ENCODE peak calls at places on chromosomes 7 and 10, in nine cellular contexts. K, Q, R, J, C, U, O, L and D are unnamed samples.

GRCh38 chr7:116380030-116380429 is 119.5 kb upstream of the CAV2 start:
- DNase-seq in U (no peak), O (no peak), Q (no peak), L (no peak), C (no peak), R (no peak), J (no peak), K (no peak), D (no peak)

GRCh38 chr10:6912424-6912823 is 332.3 kb upstream of the PRKCQ start:
- DNase-seq in L (no peak), U (no peak), Q (no peak), K (no peak), R (peak), C (no peak), J (no peak), O (no peak), D (no peak)

GRCh38 chr7:32588657-32589056 is 93.4 kb downstream of the AVL9 start:
- DNase-seq in L (no peak), K (no peak), Q (no peak), C (no peak), J (no peak), O (peak), U (no peak), R (no peak), D (no peak)

GRCh38 chr7:37018954-37019353 is 294.7 kb upstream of the AOAH start:
- DNase-seq in R (no peak), L (no peak), J (no peak), O (no peak), Q (no peak), C (no peak), K (no peak), U (no peak), D (no peak)

GRCh38 chr7:117061751-117062150 is 108.5 kb downstream of the ST7 start:
- DNase-seq in K (no peak), U (no peak), R (no peak), L (no peak), Q (no peak), J (no peak), C (no peak), O (no peak), D (no peak)

GRCh38 chr10:2043379-2043778 is 306.1 kb upstream of the ADARB2 start:
- DNase-seq in C (no peak), L (no peak), U (no peak), O (no peak), Q (no peak), J (no peak), K (no peak), R (no peak), D (no peak)

GRCh38 chr10:50990568-50991495 is 83.5 kb upstream of the PRKG1 start:
- DNase-seq in C (peak), K (peak), Q (peak), R (no peak), J (peak), O (peak), L (no peak), U (peak), D (peak)

GRCh38 chr7:36441344-36442022 is 51.8 kb downstream of the ANLN start:
- DNase-seq in J (no peak), C (no peak), L (no peak), K (no peak), U (no peak), R (no peak), Q (no peak), O (no peak), D (no peak)

GRCh38 chr7:122262246-122262645 is 42.3 kb downstream of the FEZF1 start:
- DNase-seq in Q (no peak), O (no peak), C (no peak), J (no peak), K (no peak), L (no peak), R (no peak), U (no peak), D (no peak)

GRCh38 chr10:71972746-71973695 is 8.8 kb downstream of the CHST3 start:
- DNase-seq in J (no peak), C (no peak), K (no peak), L (no peak), Q (no peak), O (peak), R (no peak), U (no peak), D (no peak)

GRCh38 chr10:58662314-58662713 is 149.6 kb downstream of the BICC1 start:
- DNase-seq in U (no peak), C (no peak), K (no peak), R (no peak), Q (no peak), J (no peak), L (no peak), O (no peak), D (no peak)

GRCh38 chr10:30750971-30751677 is 121.6 kb upstream of the LYZL2 start:
- DNase-seq in U (no peak), K (no peak), O (peak), Q (no peak), L (no peak), R (peak), J (no peak), C (no peak), D (no peak)

GRCh38 chr7:139567647-139568345 is 44.3 kb downstream of the CLEC2L start:
- DNase-seq in J (no peak), O (no peak), R (no peak), L (no peak), Q (no peak), U (no peak), K (no peak), C (no peak), D (no peak)

GRCh38 chr7:43204081-43204480 is 91.6 kb downstream of the HECW1 start:
- DNase-seq in L (no peak), U (no peak), Q (no peak), K (no peak), J (no peak), C (no peak), O (no peak), R (no peak), D (no peak)

GRCh38 chr7:141158562-141158961 is 84.7 kb downstream of the TMEM178B start:
- DNase-seq in L (no peak), O (no peak), K (no peak), Q (no peak), C (no peak), J (peak), U (no peak), R (peak), D (no peak)

GRCh38 chr10:133087679-133088523 is at the start of gene ADGRA1:
- DNase-seq in O (no peak), J (no peak), Q (no peak), K (peak), R (no peak), U (no peak), L (no peak), C (no peak), D (peak)

GRCh38 chr7:131111081-131111576 is 216.5 kb upstream of the MKLN1 start:
- DNase-seq in U (peak), R (peak), Q (no peak), C (no peak), K (no peak), L (no peak), O (no peak), J (no peak), D (no peak)

GRCh38 chr10:117311261-117311660 is 64.0 kb downstream of the PDZD8 start:
- DNase-seq in J (no peak), C (no peak), R (no peak), L (no peak), Q (no peak), U (no peak), K (no peak), O (no peak), D (no peak)

GRCh38 chr10:86169066-86169465 is 197.5 kb downstream of the GRID1 start:
- DNase-seq in C (no peak), U (no peak), J (peak), R (no peak), O (no peak), K (no peak), L (no peak), Q (no peak), D (no peak)

GRCh38 chr10:21929070-21929469 is 74.5 kb downstream of the DNAJC1 start:
- DNase-seq in J (no peak), K (no peak), L (no peak), U (no peak), C (no peak), Q (no peak), R (no peak), O (no peak), D (no peak)

GRCh38 chr7:100406767-100407166 is 21.7 kb downstream of the ZCWPW1 start:
- DNase-seq in J (no peak), K (no peak), Q (no peak), L (no peak), C (no peak), R (no peak), O (no peak), U (no peak), D (no peak)

GRCh38 chr7:25790261-25790660 is 361.7 kb upstream of the NFE2L3 start:
- DNase-seq in U (no peak), Q (no peak), K (no peak), R (no peak), J (no peak), C (no peak), O (no peak), L (no peak), D (no peak)

GRCh38 chr10:78292250-78292986 is 258.8 kb downstream of the RPS24 start:
- DNase-seq in J (no peak), R (no peak), K (no peak), L (no peak), O (no peak), U (no peak), C (no peak), Q (no peak), D (no peak)

GRCh38 chr10:33041783-33042437 is 83.9 kb upstream of the ITGB1 start:
- DNase-seq in R (no peak), Q (no peak), J (no peak), U (no peak), C (no peak), L (no peak), O (no peak), K (no peak), D (no peak)

GRCh38 chr10:122462533-122463465 is 1.4 kb downstream of the HTRA1 start:
- DNase-seq in Q (no peak), L (no peak), K (no peak), U (peak), C (peak), J (peak), O (no peak), R (no peak), D (no peak)

GRCh38 chr10:103800789-103801540 is 54.4 kb downstream of the SH3PXD2A start:
- DNase-seq in J (no peak), U (no peak), L (peak), K (no peak), O (peak), Q (no peak), C (no peak), R (peak), D (no peak)

GRCh38 chr10:110088756-110089155 is 81.0 kb downstream of the ADD3 start:
- DNase-seq in Q (no peak), J (no peak), O (no peak), U (no peak), R (no peak), C (no peak), K (no peak), L (no peak), D (no peak)

GRCh38 chr10:97372233-97372875 is 28.8 kb downstream of the RRP12 start:
- DNase-seq in L (no peak), Q (no peak), J (no peak), K (peak), O (no peak), C (no peak), R (no peak), U (no peak), D (no peak)

GRCh38 chr7:29839302-29839701 is 33.0 kb downstream of the WIPF3 start:
- DNase-seq in J (peak), R (no peak), L (no peak), U (no peak), Q (no peak), O (no peak), K (no peak), C (peak), D (no peak)

GRCh38 chr7:95686109-95686508 is 86.2 kb upstream of the DYNC1I1 start:
- DNase-seq in C (peak), J (peak), O (no peak), L (no peak), Q (peak), K (no peak), R (peak), U (peak), D (peak)

GRCh38 chr10:110608087-110608486 is 36.0 kb upstream of the RBM20 start:
- DNase-seq in J (no peak), R (no peak), O (no peak), L (no peak), Q (no peak), U (no peak), K (no peak), C (no peak), D (no peak)

GRCh38 chr10:72727128-72727527 is 35.2 kb downstream of the MCU start:
- DNase-seq in C (no peak), O (no peak), U (no peak), R (no peak), J (no peak), L (no peak), Q (no peak), K (no peak), D (no peak)

GRCh38 chr10:17386021-17386420 is 68.4 kb downstream of the ST8SIA6 start:
- DNase-seq in O (no peak), R (no peak), Q (no peak), C (no peak), U (no peak), K (no peak), J (no peak), L (no peak), D (no peak)

GRCh38 chr7:30863694-30864011 is 48.0 kb upstream of the AQP1 start:
- DNase-seq in O (no peak), R (no peak), J (no peak), Q (no peak), K (peak), L (no peak), C (no peak), U (no peak), D (no peak)

GRCh38 chr10:26839966-26840627 is 20.7 kb downstream of the ABI1 start:
- DNase-seq in R (peak), K (no peak), Q (no peak), J (no peak), L (no peak), O (no peak), U (no peak), C (no peak), D (no peak)

GRCh38 chr7:95593343-95593742 is 3.0 kb downstream of the PDK4 start:
- DNase-seq in R (no peak), K (no peak), Q (no peak), O (no peak), L (no peak), J (no peak), U (no peak), C (no peak), D (no peak)

GRCh38 chr7:116209561-116210070 is 723 bp upstream of the TES start:
- DNase-seq in J (no peak), R (no peak), K (no peak), O (no peak), L (no peak), C (no peak), Q (no peak), U (no peak), D (no peak)

GRCh38 chr7:85285502-85285901 is 98.6 kb upstream of the SEMA3D start:
- DNase-seq in R (no peak), Q (no peak), C (no peak), U (no peak), O (no peak), L (no peak), K (no peak), J (no peak), D (no peak)

GRCh38 chr10:71708301-71708703 is 11.3 kb downstream of the C10orf105 start:
- DNase-seq in K (peak), Q (peak), O (peak), C (no peak), R (peak), U (peak), J (no peak), L (peak), D (peak)

GRCh38 chr7:99794585-99795502 is 10.9 kb upstream of the CYP3A4 start:
- DNase-seq in R (no peak), L (no peak), C (no peak), J (no peak), K (no peak), U (no peak), O (no peak), Q (no peak), D (no peak)

DNA sequence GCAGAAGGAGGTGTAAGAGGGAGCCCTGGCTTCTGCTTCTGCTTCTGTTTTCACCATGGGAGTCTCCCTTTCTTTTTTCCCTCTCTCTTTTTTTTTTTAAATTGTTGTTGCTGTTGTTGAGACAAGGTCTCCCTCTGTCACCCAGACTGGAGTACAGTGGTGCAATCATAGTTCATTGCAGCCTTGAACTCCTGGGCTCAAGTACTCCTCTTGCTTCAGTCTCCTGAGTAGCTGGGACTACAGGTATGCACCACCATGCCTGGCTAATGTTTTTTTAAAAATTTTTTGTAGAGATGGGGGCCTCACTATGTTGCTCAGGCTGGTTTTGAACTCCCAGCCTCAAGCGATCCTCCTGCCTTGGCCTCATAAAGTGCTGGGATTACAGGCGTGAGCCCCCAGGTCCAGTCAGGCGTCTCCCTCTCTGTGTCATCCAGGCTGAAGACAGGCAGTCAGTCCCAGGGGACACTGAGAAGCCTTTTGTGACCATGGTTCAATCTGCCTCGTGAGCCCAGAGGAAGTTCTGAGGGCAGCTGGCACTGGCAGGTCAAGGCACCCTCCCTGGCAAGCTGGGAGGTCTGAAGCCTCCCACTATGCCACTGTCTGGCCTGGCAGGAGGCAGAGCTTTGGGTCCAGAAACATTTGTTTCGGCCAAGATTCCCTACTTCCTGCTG is 33.6 kb upstream of the NPFFR1 start:
- DNase-seq in J (no peak), L (no peak), U (no peak), K (no peak), Q (no peak), R (no peak), C (no peak), O (no peak), D (no peak)
- TF ChIP-seq CTCF in J (no peak), L (no peak), U (no peak), K (no peak), Q (no peak), R (no peak), C (no peak), O (no peak), D (no peak)

GRCh38 chr10:60846173-60846572 is 67.9 kb downstream of the CDK1 start:
- DNase-seq in R (no peak), U (no peak), K (no peak), O (no peak), C (no peak), Q (no peak), J (no peak), L (no peak), D (no peak)
- TF ChIP-seq CTCF in R (no peak), U (no peak), K (no peak), O (no peak), C (no peak), Q (no peak), J (no peak), L (no peak), D (no peak)

DNA sequence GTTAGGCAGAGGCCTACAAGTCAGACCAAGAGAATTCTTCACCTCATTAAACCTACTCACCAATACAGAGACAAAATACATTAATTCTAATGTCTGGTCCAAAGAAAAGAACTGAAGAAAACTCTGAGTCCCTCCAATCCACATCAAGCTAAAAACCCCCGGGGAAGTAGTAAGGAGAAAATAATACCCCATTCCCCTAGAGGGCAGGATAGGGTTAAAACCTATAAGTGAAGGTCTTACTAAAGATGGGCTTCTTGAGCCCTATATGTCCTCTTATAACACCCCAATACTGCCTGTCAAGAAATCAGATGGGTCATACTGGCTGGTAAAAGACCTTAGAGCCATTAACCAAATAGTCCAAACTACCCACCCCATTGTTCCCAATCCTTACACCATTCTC is 141.3 kb upstream of the TMEM106B start:
- DNase-seq in J (no peak), C (no peak), U (no peak), L (no peak), O (no peak), Q (no peak), R (no peak), K (no peak), D (no peak)
- TF ChIP-seq CTCF in J (no peak), C (no peak), U (no peak), L (no peak), O (no peak), Q (no peak), R (no peak), K (no peak), D (no peak)

DNA sequence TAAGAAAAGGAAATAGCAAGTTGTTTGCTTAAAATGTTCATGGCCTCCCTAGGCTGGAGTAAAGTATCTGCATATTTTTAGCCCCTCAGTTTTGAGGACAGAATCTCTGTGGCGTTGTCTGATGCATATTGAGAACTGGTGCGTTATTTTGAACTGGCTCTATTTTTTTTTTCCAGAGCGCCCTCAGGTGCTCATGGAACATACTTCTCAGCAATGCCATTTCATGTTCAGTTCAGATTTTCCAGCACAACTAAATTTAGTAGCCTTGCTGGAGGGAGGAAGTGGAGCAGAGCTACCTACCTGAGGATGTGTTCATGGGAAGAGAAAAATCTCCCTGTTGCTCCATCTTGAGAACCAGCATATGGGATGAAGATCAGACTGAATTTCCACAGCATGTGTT is 870.5 kb downstream of the LRMDA start:
- DNase-seq in J (no peak), R (no peak), U (no peak), C (no peak), K (no peak), Q (no peak), O (no peak), L (no peak), D (no peak)
- TF ChIP-seq CTCF in J (no peak), R (no peak), U (no peak), C (no peak), K (no peak), Q (no peak), O (no peak), L (no peak), D (no peak)

GRCh38 chr7:6430271-6430940 is 17.3 kb downstream of the DAGLB start:
- DNase-seq in J (no peak), L (no peak), C (no peak), O (no peak), Q (no peak), K (no peak), U (no peak), R (no peak), D (no peak)
- TF ChIP-seq CTCF in J (no peak), L (no peak), C (no peak), O (no peak), Q (no peak), K (no peak), U (no peak), R (no peak), D (no peak)